ENCODE peak calls at places on chromosomes 12 and 14, in five cellular contexts. P is fibroblast of pulmonary artery, S is HepG2, X is PC-3, G is cardiac fibroblast. Q is an unnamed sample.
A peak's percentile ranks its signal among the peaks of the same experiment; 100 is the strongest.

GRCh38 chr14:105863296-105864108 is 337.1 kb downstream of the TMEM121 start:
- DNase-seq in P (no peak), S (no peak), X (no peak), G (no peak), Q (no peak)

GRCh38 chr14:67515386-67516079 is 17.6 kb upstream of the PLEKHH1 start:
- DNase-seq in P (peak; percentile 10), S (no peak), X (peak; percentile 30), G (no peak), Q (no peak)

GRCh38 chr12:109944975-109945374 is 44.9 kb downstream of the TCHP start:
- DNase-seq in P (peak; percentile 45), S (peak; percentile 58), X (no peak), G (peak; percentile 35), Q (peak; percentile 50)

GRCh38 chr12:42588308-42588836 is 1.2 kb downstream of the PRICKLE1 start:
- DNase-seq in P (no peak), S (no peak), X (peak; percentile 33), G (no peak), Q (no peak)

GRCh38 chr12:19978193-19978592 is 390.1 kb upstream of the PDE3A start:
- DNase-seq in P (peak; percentile 89), S (no peak), X (peak; percentile 2), G (peak; percentile 90), Q (peak; percentile 97)

GRCh38 chr12:113268621-113269020 is 47.4 kb downstream of the TPCN1 start:
- DNase-seq in P (no peak), S (no peak), X (no peak), G (no peak), Q (no peak)

GRCh38 chr12:67633708-67634107 is 14.8 kb upstream of the DYRK2 start:
- DNase-seq in P (no peak), S (no peak), X (no peak), G (no peak), Q (no peak)

GRCh38 chr12:42130670-42131402 is 13.8 kb downstream of the GXYLT1 start:
- DNase-seq in P (peak; percentile 72), S (no peak), X (peak; percentile 55), G (peak; percentile 67), Q (peak; percentile 63)

GRCh38 chr14:91113829-91114078 is at the start of gene DGLUCY:
- DNase-seq in P (peak; percentile 80), S (no peak), X (no peak), G (peak; percentile 83), Q (peak; percentile 80)

GRCh38 chr14:94392510-94392935 is 4.1 kb upstream of the SERPINA1 start:
- DNase-seq in P (peak; percentile 91), S (peak; percentile 59), X (peak; percentile 2), G (peak; percentile 89), Q (peak; percentile 44)

GRCh38 chr12:15206831-15207394 is 14.3 kb downstream of the RERG start:
- DNase-seq in P (no peak), S (no peak), X (no peak), G (no peak), Q (no peak)

GRCh38 chr14:91892918-91893527 is 25.7 kb upstream of the TC2N start:
- DNase-seq in P (no peak), S (peak; percentile 20), X (peak; percentile 46), G (no peak), Q (no peak)

GRCh38 chr12:14810953-14811483 is 3.0 kb downstream of the SMCO3 start:
- DNase-seq in P (peak; percentile 62), S (peak; percentile 44), X (peak; percentile 61), G (peak; percentile 49), Q (peak; percentile 34)

GRCh38 chr12:48198619-48198973 is 4.5 kb downstream of the OR10AD1 start:
- DNase-seq in P (peak; percentile 14), S (no peak), X (no peak), G (peak; percentile 33), Q (no peak)

GRCh38 chr12:25553083-25553482 is at the start of gene LMNTD1:
- DNase-seq in P (peak; percentile 76), S (no peak), X (peak; percentile 9), G (peak; percentile 75), Q (peak; percentile 8)

GRCh38 chr14:68814376-68815287 is 21.8 kb upstream of the ZFP36L1 start:
- DNase-seq in P (peak; percentile 53), S (peak; percentile 74), X (peak; percentile 30), G (peak; percentile 66), Q (peak; percentile 77)

GRCh38 chr12:116881325-116881866 is at the start of gene HRK:
- DNase-seq in P (no peak), S (no peak), X (no peak), G (no peak), Q (no peak)

GRCh38 chr12:126727656-126728055 is 1539.3 kb upstream of the TMEM132C start:
- DNase-seq in P (no peak), S (no peak), X (no peak), G (no peak), Q (no peak)

GRCh38 chr14:33068626-33069025 is 129.9 kb downstream of the NPAS3 start:
- DNase-seq in P (no peak), S (no peak), X (peak; percentile 71), G (no peak), Q (no peak)

GRCh38 chr14:60561845-60562746 is 53.1 kb downstream of the SIX6 start:
- DNase-seq in P (peak; percentile 79), S (peak; percentile 45), X (peak; percentile 94), G (peak; percentile 78), Q (peak; percentile 64)

GRCh38 chr14:28785096-28785952 is 18.7 kb downstream of the FOXG1 start:
- DNase-seq in P (no peak), S (no peak), X (no peak), G (peak; percentile 29), Q (no peak)

GRCh38 chr12:130879212-130879686 is 7.4 kb downstream of the RAN start:
- DNase-seq in P (no peak), S (no peak), X (no peak), G (no peak), Q (no peak)

GRCh38 chr14:67557118-67557517 is 24.0 kb downstream of the PLEKHH1 start:
- DNase-seq in P (no peak), S (peak; percentile 67), X (no peak), G (peak; percentile 19), Q (peak; percentile 24)

GRCh38 chr14:56918849-56919574 is 108.7 kb upstream of the OTX2 start:
- DNase-seq in P (no peak), S (no peak), X (no peak), G (no peak), Q (no peak)

GRCh38 chr12:58513866-58514265 is 406.4 kb downstream of the LRIG3 start:
- DNase-seq in P (no peak), S (no peak), X (no peak), G (no peak), Q (no peak)

GRCh38 chr12:122458105-122459035 is 35.9 kb upstream of the CLIP1 start:
- DNase-seq in P (no peak), S (peak; percentile 45), X (no peak), G (no peak), Q (no peak)
- TF ChIP-seq CTCF in P (no peak), S (no peak), X (no peak), G (no peak), Q (no peak)

GRCh38 chr14:73888460-73888725 is 1.7 kb downstream of the ZNF410 start:
- DNase-seq in P (peak; percentile 20), S (no peak), X (peak; percentile 32), G (peak; percentile 35), Q (peak; percentile 43)
- H3K4me3 ChIP-seq in P (peak overlapping the region; percentile 89), S (peak overlapping the region; percentile 90), X (peak overlapping the region; percentile 83), G (no peak overlapping the region), Q (peak overlapping the region; percentile 81)

GRCh38 chr12:54337280-54337842 is 12.4 kb downstream of the COPZ1 start:
- DNase-seq in P (no peak), S (peak; percentile 55), X (no peak), G (no peak), Q (peak; percentile 29)
- TF ChIP-seq CTCF in P (no peak), S (no peak), X (no peak), G (no peak), Q (no peak)

GRCh38 chr14:24377660-24378059 is 9.7 kb downstream of the NFATC4 start:
- DNase-seq in P (no peak), S (no peak), X (no peak), G (no peak), Q (no peak)
- H3K4me3 ChIP-seq in P (no peak overlapping the region), S (no peak overlapping the region), X (no peak overlapping the region), G (no peak overlapping the region), Q (no peak overlapping the region)

DNA sequence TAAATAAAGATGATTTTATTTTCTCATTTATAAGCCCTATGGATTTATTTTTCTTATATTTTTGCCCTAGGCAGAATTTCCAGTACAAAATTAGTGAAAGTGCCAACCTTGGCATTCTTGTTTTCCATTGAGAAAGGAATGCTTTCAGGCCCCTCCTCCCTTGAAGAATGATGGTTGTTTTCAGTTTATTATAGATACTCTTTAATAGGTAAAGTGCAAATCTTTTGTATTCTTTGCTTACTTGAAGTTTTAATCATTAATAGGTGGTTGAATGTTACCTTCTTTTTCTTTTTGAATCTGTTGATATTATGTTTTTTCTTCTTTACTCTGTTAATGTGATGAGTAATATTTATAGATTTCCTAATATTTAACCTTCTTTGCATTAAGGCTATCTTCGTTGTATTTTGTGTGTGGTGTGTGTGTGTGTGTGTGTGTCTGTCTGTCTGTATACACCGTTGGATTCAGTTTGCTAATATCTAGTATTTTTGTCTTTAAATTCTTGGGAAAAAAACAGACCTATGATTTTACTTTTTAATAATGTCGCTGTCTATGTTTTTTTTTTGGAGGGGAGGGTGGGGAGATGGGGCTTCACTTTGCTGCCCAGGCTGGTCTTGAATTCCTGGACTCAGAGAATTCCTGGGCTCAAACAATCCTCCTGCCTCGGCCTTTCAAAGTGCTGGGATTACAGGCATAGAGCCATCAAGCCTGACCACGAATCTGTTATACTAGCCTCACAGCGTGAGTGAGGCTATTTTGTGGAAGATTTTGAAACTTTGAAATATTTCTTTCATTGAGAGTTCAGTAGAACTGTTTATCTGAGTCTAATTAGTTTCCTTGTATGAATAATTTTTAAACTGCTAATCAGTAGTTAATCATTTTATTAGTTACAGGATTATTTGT is 13.5 kb downstream of the SRGAP1 start:
- DNase-seq in P (peak; percentile 27), S (no peak), X (no peak), G (peak; percentile 43), Q (no peak)
- TF ChIP-seq CTCF in P (no peak), S (no peak), X (no peak), G (no peak), Q (no peak)

DNA sequence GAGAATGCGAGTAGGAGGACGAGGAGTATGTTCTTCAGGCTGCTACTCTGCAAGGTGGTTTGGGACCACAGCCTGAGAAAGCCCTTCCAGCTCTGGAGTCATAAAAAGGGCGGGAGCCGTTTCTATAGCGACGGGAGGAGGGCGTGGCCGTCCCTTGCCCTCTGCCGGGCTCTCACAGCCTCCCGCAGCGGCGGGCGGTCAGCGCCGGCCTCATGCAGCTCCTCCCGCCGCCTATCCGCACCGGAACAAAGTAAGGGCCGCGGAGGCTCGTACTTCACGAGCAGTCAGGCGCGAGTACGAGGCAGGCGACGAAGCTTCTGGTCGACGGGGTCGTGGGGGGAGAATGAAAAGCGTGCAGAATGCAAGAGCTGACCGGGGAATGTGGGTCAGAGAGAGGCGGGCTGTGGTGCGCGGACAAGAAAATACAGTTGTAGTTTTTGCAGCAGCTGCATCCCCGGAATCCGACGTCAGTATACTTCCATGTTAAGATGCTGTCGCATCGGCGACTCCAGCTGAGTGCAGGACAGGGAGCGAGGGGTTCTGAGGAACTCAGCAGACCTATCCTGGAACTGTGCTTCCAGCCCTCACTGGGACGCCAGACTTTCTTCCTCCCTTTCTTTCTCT is at the start of gene DYRK4:
- DNase-seq in P (peak; percentile 71), S (peak; percentile 72), X (no peak), G (peak; percentile 82), Q (peak; percentile 81)
- H3K4me3 ChIP-seq in P (peak within 1 kb of the TSS; percentile 52), S (peak within 1 kb of the TSS; percentile 58), X (no peak within 1 kb of the TSS), G (peak within 1 kb of the TSS; percentile 40), Q (peak within 1 kb of the TSS; percentile 55)

Q was measured in fibroblast of villous mesenchyme.